ENCODE peak calls at places on chromosomes 11 and 22, in ten cellular contexts. B is nephron progenitor cell; A is endodermal cell; T is CD4-positive, alpha-beta T cell; W is fibroblast of mammary gland; M is Calu3; U is kidney epithelial cell; X is H9; F is type B pancreatic cell; Q is stomach. G is an unnamed sample.

GRCh38 chr11:108965602-108966001 is 300.7 kb downstream of the DDX10 start:
- DNase-seq in U (no peak), A (no peak), T (no peak), B (no peak), X (no peak), Q (no peak), M (no peak), W (peak; percentile 93), F (no peak), G (no peak)

GRCh38 chr22:37199839-37200161 is 11.8 kb upstream of the C1QTNF6 start:
- DNase-seq in W (no peak), Q (no peak), A (no peak), X (no peak), B (no peak), U (no peak), T (no peak), F (no peak), M (no peak), G (no peak)

GRCh38 chr11:1298695-1299492 is 10.5 kb downstream of the TOLLIP start:
- DNase-seq in T (no peak), Q (peak; percentile 85), A (peak; percentile 64), B (peak; percentile 37), X (peak; percentile 49), W (peak; percentile 79), M (peak; percentile 71), F (peak; percentile 66), U (peak; percentile 61), G (no peak)

GRCh38 chr11:47184711-47185304 is 1.4 kb downstream of the PACSIN3 start:
- DNase-seq in B (peak; percentile 28), U (no peak), W (no peak), A (no peak), X (no peak), M (no peak), T (no peak), Q (peak; percentile 87), F (no peak), G (no peak)

GRCh38 chr11:1825039-1825740 is 9.6 kb upstream of the SYT8 start:
- DNase-seq in F (peak; percentile 77), Q (peak; percentile 70), X (peak; percentile 94), W (no peak), B (peak; percentile 94), M (peak; percentile 79), T (no peak), A (peak; percentile 97), U (no peak), G (peak; percentile 79)

GRCh38 chr22:26588749-26589366 is 1.1 kb downstream of the TPST2 start:
- DNase-seq in Q (no peak), M (no peak), F (no peak), B (no peak), A (no peak), T (no peak), U (no peak), X (no peak), W (no peak), G (no peak)

GRCh38 chr11:114200351-114200750 is 95.8 kb upstream of the NNMT start:
- DNase-seq in X (no peak), F (no peak), B (no peak), U (no peak), Q (no peak), A (no peak), M (no peak), W (peak; percentile 63), T (no peak), G (no peak)

GRCh38 chr11:131614514-131615085 is 244.2 kb downstream of the NTM start:
- DNase-seq in X (no peak), M (no peak), B (no peak), T (no peak), Q (no peak), W (no peak), A (no peak), U (no peak), F (no peak), G (no peak)

GRCh38 chr11:70694371-70694770 is 296.0 kb downstream of the CTTN start:
- DNase-seq in Q (no peak), A (no peak), B (no peak), X (no peak), M (no peak), F (no peak), W (no peak), U (no peak), T (no peak), G (no peak)

GRCh38 chr11:116336540-116336939 is 436.2 kb downstream of the BUD13 start:
- DNase-seq in B (no peak), M (no peak), U (no peak), Q (no peak), X (peak; percentile 15), T (no peak), W (no peak), F (peak; percentile 20), A (peak; percentile 11), G (no peak)

GRCh38 chr11:1352696-1353382 is 36.9 kb upstream of the BRSK2 start:
- DNase-seq in A (peak; percentile 80), T (no peak), U (no peak), Q (no peak), X (no peak), W (no peak), M (no peak), B (no peak), F (no peak), G (peak; percentile 23)

GRCh38 chr11:12807621-12808020 is 133.4 kb downstream of the TEAD1 start:
- DNase-seq in M (no peak), F (no peak), Q (no peak), U (no peak), T (no peak), A (peak; percentile 36), B (no peak), X (no peak), W (no peak), G (no peak)

GRCh38 chr22:43228330-43228729 is 41.4 kb upstream of the TTLL12 start:
- DNase-seq in M (peak; percentile 64), W (peak; percentile 18), Q (peak; percentile 43), F (no peak), A (peak; percentile 94), T (no peak), B (peak; percentile 62), U (no peak), X (peak; percentile 82), G (peak; percentile 57)

GRCh38 chr11:121494355-121495099 is 41.8 kb upstream of the SORL1-AS1 start:
- DNase-seq in T (no peak), A (peak; percentile 63), X (no peak), B (no peak), Q (no peak), U (no peak), F (no peak), M (no peak), W (no peak), G (peak; percentile 37)

GRCh38 chr22:47839586-47840245 is 1077.3 kb downstream of the TBC1D22A start:
- DNase-seq in B (peak; percentile 28), F (no peak), X (no peak), M (no peak), A (no peak), U (no peak), W (no peak), Q (no peak), T (no peak), G (no peak)

GRCh38 chr22:47836957-47837356 is 1074.5 kb downstream of the TBC1D22A start:
- DNase-seq in T (no peak), F (no peak), W (peak; percentile 2), B (no peak), U (peak; percentile 44), X (no peak), M (no peak), Q (no peak), A (no peak), G (no peak)

GRCh38 chr22:47841166-47841565 is 1078.7 kb downstream of the TBC1D22A start:
- DNase-seq in W (no peak), B (no peak), Q (no peak), A (no peak), F (no peak), X (no peak), M (no peak), U (no peak), T (no peak), G (no peak)

GRCh38 chr22:47835726-47836125 is 1073.3 kb downstream of the TBC1D22A start:
- DNase-seq in U (peak; percentile 93), X (no peak), W (peak; percentile 71), Q (no peak), T (no peak), B (no peak), A (no peak), M (no peak), F (no peak), G (no peak)

DNA sequence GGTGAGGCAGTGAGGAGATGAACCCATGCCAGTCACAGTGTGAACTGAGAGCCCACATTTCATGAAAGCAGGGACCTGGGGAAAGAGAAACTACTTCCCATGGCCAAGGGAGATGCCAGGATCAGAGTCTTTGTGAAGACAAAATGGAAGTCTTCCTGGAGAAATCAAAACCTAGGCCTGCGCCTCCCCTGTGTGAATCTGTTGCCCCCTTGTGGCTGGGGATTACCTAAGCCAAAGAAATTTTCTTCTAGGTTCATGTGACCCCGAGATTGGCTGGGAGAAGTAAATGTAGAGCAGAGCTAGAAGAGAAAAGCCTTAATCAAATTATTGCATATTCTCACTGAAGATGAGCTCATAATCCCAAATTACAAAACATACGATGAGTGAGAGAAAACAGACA is 1075.3 kb downstream of the TBC1D22A start:
- DNase-seq in A (peak; percentile 78), U (no peak), M (peak; percentile 3), F (no peak), Q (no peak), X (peak; percentile 57), T (no peak), W (peak; percentile 11), B (no peak), G (no peak)
- TF ChIP-seq CTCF in A (peak; percentile 81), U (peak; percentile 12), M (no peak), F (peak; percentile 60), Q (no peak), X (peak; percentile 82), T (no peak), W (peak; percentile 32), B (peak; percentile 31), G (peak; percentile 19)

GRCh38 chr11:61545341-61545740 is 35.5 kb downstream of the SYT7 start:
- DNase-seq in X (no peak), Q (no peak), T (no peak), B (no peak), F (no peak), U (no peak), A (peak; percentile 68), W (no peak), M (no peak), G (peak; percentile 71)
- TF ChIP-seq CTCF in X (peak; percentile 71), Q (no peak), T (no peak), B (no peak), F (peak; percentile 61), U (peak; percentile 35), A (peak; percentile 75), W (peak; percentile 54), M (peak; percentile 53), G (peak; percentile 29)

GRCh38 chr11:63683133-63683991 is 2.1 kb downstream of the RTN3 start:
- DNase-seq in A (no peak), B (no peak), F (no peak), U (no peak), W (peak; percentile 43), X (no peak), M (no peak), Q (no peak), T (no peak), G (no peak)
- TF ChIP-seq CTCF in A (no peak), B (no peak), F (no peak), U (no peak), W (no peak), X (no peak), M (no peak), Q (no peak), T (no peak), G (no peak)

DNA sequence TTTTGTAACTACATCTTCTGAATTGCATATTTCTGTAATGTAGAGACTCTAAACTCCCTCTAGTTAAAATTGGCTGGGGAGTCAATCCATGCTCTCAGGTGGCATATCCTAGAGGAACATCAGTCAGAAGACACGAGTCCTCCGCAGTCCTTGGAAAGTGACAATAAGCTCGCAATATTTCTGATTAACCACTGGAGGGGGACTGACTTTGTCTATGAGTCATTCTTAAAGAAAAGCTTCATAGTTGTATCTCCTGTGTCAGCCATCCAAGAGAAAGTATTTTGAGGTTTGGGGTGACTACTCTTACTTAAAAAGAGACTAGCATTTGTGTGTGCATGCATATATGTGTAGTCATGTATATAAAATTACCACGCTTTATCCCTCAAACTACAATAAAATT is 60.2 kb downstream of the SLN start:
- DNase-seq in U (no peak), Q (no peak), B (no peak), A (no peak), T (no peak), F (no peak), M (no peak), X (no peak), W (peak; percentile 7), G (no peak)
- TF ChIP-seq CTCF in U (peak; percentile 17), Q (no peak), B (no peak), A (peak; percentile 41), T (no peak), F (peak; percentile 36), M (no peak), X (peak; percentile 34), W (no peak), G (no peak)